ENCODE peak calls at places on chromosome X, in eight cellular contexts. I is PC-9, K is AG04450, P is GM23338, J is sigmoid colon, L is IMR-90, R is fibroblast of mammary gland, A is A549. Y is an unnamed sample.

GRCh38 chrX:123830309-123830708 is 29.5 kb upstream of the XIAP start:
- DNase-seq in I (no peak), K (no peak), P (peak; percentile 2), J (no peak), L (no peak), R (peak; percentile 73), A (peak; percentile 88), Y (no peak)

GRCh38 chrX:129726307-129727111 is 12.3 kb upstream of the XPNPEP2 start:
- DNase-seq in I (no peak), K (no peak), P (peak; percentile 77), J (peak; percentile 74), L (peak; percentile 69), R (peak; percentile 69), A (peak; percentile 63), Y (peak; percentile 66)

GRCh38 chrX:40099046-40099968 is 1.5 kb upstream of the BCOR start:
- DNase-seq in I (no peak), K (no peak), P (peak; percentile 71), J (peak; percentile 81), L (no peak), R (no peak), A (no peak), Y (no peak)

GRCh38 chrX:38166478-38167083 is 54.1 kb downstream of the SRPX start:
- DNase-seq in I (no peak), K (no peak), P (peak; percentile 51), J (no peak), L (peak; percentile 26), R (peak; percentile 37), A (peak; percentile 18), Y (peak; percentile 51)

GRCh38 chrX:19513383-19513782 is 1.9 kb downstream of the MAP3K15 start:
- DNase-seq in I (no peak), K (peak; percentile 7), P (peak; percentile 11), J (no peak), L (peak; percentile 4), R (no peak), A (no peak), Y (peak; percentile 2)

GRCh38 chrX:126137899-126138298 is 28.2 kb downstream of the DCAF12L2 start:
- DNase-seq in I (no peak), K (no peak), P (peak; percentile 25), J (no peak), L (no peak), R (no peak), A (peak; percentile 3), Y (no peak)

GRCh38 chrX:20693071-20693470 is 426.4 kb upstream of the RPS6KA3 start:
- DNase-seq in I (no peak), K (no peak), P (no peak), J (no peak), L (no peak), R (peak; percentile 80), A (peak; percentile 4), Y (peak; percentile 47)

GRCh38 chrX:131746491-131746968 is 202.7 kb downstream of the OR13H1 start:
- DNase-seq in I (no peak), K (no peak), P (no peak), J (peak; percentile 93), L (peak; percentile 86), R (peak; percentile 85), A (peak; percentile 92), Y (peak; percentile 93)

GRCh38 chrX:10010686-10011085 is 43.5 kb downstream of the CLDN34 start:
- DNase-seq in I (peak; percentile 80), K (no peak), P (no peak), J (no peak), L (peak; percentile 70), R (no peak), A (peak; percentile 41), Y (peak; percentile 77)

GRCh38 chrX:116239944-116240391 is 69.4 kb downstream of the AGTR2 start:
- DNase-seq in I (peak; percentile 58), K (no peak), P (no peak), J (no peak), L (no peak), R (peak; percentile 65), A (no peak), Y (peak; percentile 23)

GRCh38 chrX:103628386-103629290 is at the start of gene TCEAL1:
- DNase-seq in I (peak; percentile 41), K (no peak), P (peak; percentile 58), J (peak; percentile 89), L (peak; percentile 27), R (peak; percentile 42), A (peak; percentile 61), Y (peak; percentile 44)

GRCh38 chrX:4622768-4623167 is 909.3 kb upstream of the PRKX start:
- DNase-seq in I (no peak), K (no peak), P (no peak), J (no peak), L (no peak), R (no peak), A (no peak), Y (no peak)

GRCh38 chrX:86805241-86805640 is 657.0 kb downstream of the DACH2 start:
- DNase-seq in I (no peak), K (no peak), P (peak; percentile 51), J (no peak), L (no peak), R (no peak), A (no peak), Y (no peak)

GRCh38 chrX:119455264-119455663 is 13.0 kb upstream of the SLC25A5 start:
- DNase-seq in I (no peak), K (no peak), P (no peak), J (no peak), L (peak; percentile 69), R (peak; percentile 42), A (peak; percentile 16), Y (peak; percentile 47)

GRCh38 chrX:110389570-110389969 is 30.9 kb downstream of the RTL9 start:
- DNase-seq in I (no peak), K (no peak), P (no peak), J (no peak), L (no peak), R (no peak), A (no peak), Y (no peak)

GRCh38 chrX:22634081-22634480 is 361.4 kb downstream of the CBLL2 start:
- DNase-seq in I (no peak), K (peak; percentile 16), P (peak; percentile 0), J (no peak), L (peak; percentile 79), R (peak; percentile 78), A (no peak), Y (peak; percentile 26)

GRCh38 chrX:42241421-42241820 is 318.1 kb upstream of the CASK start:
- DNase-seq in I (no peak), K (no peak), P (peak; percentile 4), J (no peak), L (no peak), R (no peak), A (no peak), Y (no peak)

GRCh38 chrX:42246814-42247213 is 323.5 kb upstream of the CASK start:
- DNase-seq in I (peak; percentile 63), K (no peak), P (no peak), J (no peak), L (no peak), R (no peak), A (no peak), Y (no peak)

GRCh38 chrX:42242044-42242443 is 318.7 kb upstream of the CASK start:
- DNase-seq in I (no peak), K (no peak), P (no peak), J (no peak), L (no peak), R (no peak), A (no peak), Y (no peak)

GRCh38 chrX:42248226-42248625 is 324.9 kb upstream of the CASK start:
- DNase-seq in I (no peak), K (no peak), P (no peak), J (no peak), L (no peak), R (no peak), A (peak; percentile 1), Y (peak; percentile 5)

DNA sequence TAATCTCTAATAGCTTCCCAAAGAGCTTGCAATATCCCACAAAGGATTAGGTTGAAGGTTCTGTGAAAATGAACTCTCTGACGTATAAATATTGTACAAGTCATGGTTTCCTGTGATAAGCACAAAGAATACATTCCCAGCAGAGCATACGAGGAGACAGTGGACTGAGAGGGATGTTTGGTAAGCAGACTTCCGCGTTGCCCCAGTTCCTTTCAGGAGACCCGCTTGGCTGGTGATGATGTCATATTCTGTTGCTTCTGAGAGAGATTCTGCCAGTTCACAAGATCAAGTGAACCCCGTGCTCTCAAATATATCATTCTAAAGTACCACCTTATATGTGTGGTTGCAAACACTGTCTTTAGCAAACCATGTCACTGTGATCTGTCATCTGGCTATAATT is 323.9 kb upstream of the CASK start:
- DNase-seq in I (no peak), K (no peak), P (no peak), J (no peak), L (peak; percentile 8), R (no peak), A (no peak), Y (peak; percentile 58)
- H3K4me3 ChIP-seq in I (no peak overlapping the region), K (peak overlapping the region; percentile 13), P (no peak overlapping the region), J (no peak overlapping the region), L (no peak overlapping the region), R (no peak overlapping the region), A (no peak overlapping the region), Y (peak overlapping the region; percentile 49)

DNA sequence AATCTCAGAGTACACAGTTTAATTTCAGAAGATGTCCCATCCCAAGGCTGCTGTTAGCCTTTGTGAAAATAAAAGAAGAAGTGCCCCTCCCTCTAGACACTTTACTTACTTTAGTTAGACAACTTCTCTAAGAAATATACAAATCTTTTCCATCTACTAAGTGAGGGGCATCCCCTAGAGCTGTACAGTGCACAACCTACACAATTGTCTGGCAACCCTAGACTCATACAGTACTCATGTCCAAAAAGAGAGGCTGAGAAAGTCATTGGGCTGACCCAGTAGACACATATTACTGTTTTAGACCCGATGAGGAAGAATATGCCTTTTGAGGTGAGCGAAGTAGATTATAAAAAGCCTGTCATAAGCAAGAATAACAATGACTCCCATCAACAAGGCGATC is 297.6 kb downstream of the IDS start:
- DNase-seq in I (no peak), K (no peak), P (no peak), J (no peak), L (no peak), R (no peak), A (no peak), Y (no peak)
- TF ChIP-seq CTCF in I (no peak), K (no peak), P (no peak), J (no peak), L (no peak), R (no peak), A (no peak), Y (no peak)

DNA sequence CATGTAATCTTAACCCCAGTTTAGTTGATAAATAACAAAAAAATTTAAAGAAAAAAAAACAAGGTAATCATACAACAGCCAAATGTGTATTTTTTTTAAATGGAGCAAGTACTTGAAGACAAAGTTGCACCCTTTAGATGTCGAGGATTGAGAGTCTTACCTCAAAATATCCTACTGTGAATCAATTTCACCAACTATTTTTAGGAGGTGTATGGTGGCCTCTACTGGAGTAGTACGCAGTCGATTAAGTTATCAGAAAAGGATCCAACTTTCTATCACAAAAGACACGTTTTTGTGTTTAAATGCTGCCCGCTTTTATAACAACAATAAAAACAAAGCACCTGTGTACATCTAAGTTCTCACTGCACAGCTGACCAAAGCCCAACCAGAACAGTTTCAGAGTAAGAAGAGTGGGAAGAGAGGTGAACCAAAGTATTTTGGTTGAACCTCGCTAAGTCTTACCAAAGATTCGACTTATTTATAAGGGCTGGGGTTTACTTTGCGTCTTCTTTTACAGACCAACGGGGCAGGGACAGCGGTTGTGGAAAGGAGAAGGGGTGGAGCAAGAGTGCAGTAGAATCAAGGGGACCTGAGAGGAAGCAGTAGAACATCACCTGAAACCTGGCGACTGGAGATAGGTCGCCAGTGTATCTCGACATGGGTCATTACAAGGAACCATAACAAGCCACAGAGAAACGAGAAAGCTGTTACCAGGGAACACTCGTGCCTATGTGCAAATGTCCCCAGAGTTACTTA is 1.2 kb downstream of the RPS6KA6 start:
- DNase-seq in I (no peak), K (no peak), P (peak; percentile 44), J (no peak), L (peak; percentile 5), R (peak; percentile 31), A (peak; percentile 5), Y (no peak)
- H3K4me3 ChIP-seq in I (peak overlapping the region; percentile 78), K (peak overlapping the region; percentile 64), P (peak overlapping the region; percentile 65), J (peak overlapping the region; percentile 61), L (peak overlapping the region; percentile 68), R (peak overlapping the region; percentile 63), A (peak overlapping the region; percentile 86), Y (peak overlapping the region; percentile 51)

GRCh38 chrX:68822641-68823410 is 6.0 kb upstream of the EFNB1 start:
- DNase-seq in I (no peak), K (no peak), P (peak; percentile 73), J (no peak), L (peak; percentile 47), R (peak; percentile 64), A (peak; percentile 50), Y (peak; percentile 65)
- TF ChIP-seq CTCF in I (peak; percentile 54), K (peak; percentile 72), P (peak; percentile 50), J (no peak), L (peak; percentile 74), R (peak; percentile 74), A (peak; percentile 61), Y (peak; percentile 61)